ENCODE peak calls at places on chromosome 21, in six cellular contexts. B, Y, W, O, Q and G are unnamed samples.

GRCh38 chr21:42650033-42650370 is 3.4 kb upstream of the PDE9A start:
- DNase-seq in B (no peak), Y (no peak), W (no peak), O (no peak), Q (no peak), G (no peak)

GRCh38 chr21:42384999-42385398 is 10.9 kb downstream of the TMPRSS3 start:
- DNase-seq in B (no peak), Y (no peak), W (no peak), O (no peak), Q (no peak), G (no peak)

GRCh38 chr21:21632926-21633325 is 634.7 kb downstream of the NCAM2 start:
- DNase-seq in B (no peak), Y (no peak), W (no peak), O (no peak), Q (no peak), G (no peak)

GRCh38 chr21:31343680-31344480 is at the start of gene TIAM1:
- DNase-seq in B (peak), Y (peak), W (peak), O (peak), Q (peak), G (peak)

GRCh38 chr21:30818837-30819236 is 5.8 kb upstream of the KRTAP8-1 start:
- DNase-seq in B (no peak), Y (no peak), W (no peak), O (no peak), Q (no peak), G (no peak)

GRCh38 chr21:42009018-42009830 is 936 bp downstream of the ZBTB21 start:
- DNase-seq in B (peak), Y (peak), W (peak), O (peak), Q (peak), G (peak)

GRCh38 chr21:10272216-10272615 is 249.2 kb upstream of the TPTE start:
- DNase-seq in B (no peak), Y (no peak), W (no peak), O (peak), Q (peak), G (peak)

GRCh38 chr21:42618713-42619112 is 34.7 kb upstream of the PDE9A start:
- DNase-seq in B (no peak), Y (no peak), W (no peak), O (no peak), Q (no peak), G (no peak)

GRCh38 chr21:16583567-16583966 is 853.8 kb downstream of the USP25 start:
- DNase-seq in B (no peak), Y (no peak), W (no peak), O (no peak), Q (no peak), G (no peak)

GRCh38 chr21:30962013-30962412 is 76.3 kb downstream of the KRTAP19-8 start:
- DNase-seq in B (no peak), Y (no peak), W (no peak), O (no peak), Q (no peak), G (peak)

GRCh38 chr21:42868196-42868595 is 11.1 kb downstream of the WDR4 start:
- DNase-seq in B (no peak), Y (no peak), W (no peak), O (no peak), Q (no peak), G (no peak)

GRCh38 chr21:30194701-30195299 is 21.1 kb downstream of the CLDN8 start:
- DNase-seq in B (no peak), Y (no peak), W (peak), O (peak), Q (no peak), G (peak)

GRCh38 chr21:27812279-27812678 is 845.4 kb upstream of the ADAMTS5 start:
- DNase-seq in B (no peak), Y (peak), W (no peak), O (peak), Q (no peak), G (no peak)

GRCh38 chr21:29656504-29657227 is 283.1 kb downstream of the GRIK1 start:
- DNase-seq in B (no peak), Y (peak), W (no peak), O (peak), Q (no peak), G (peak)

GRCh38 chr21:40706161-40706560 is 140.8 kb downstream of the DSCAM start:
- DNase-seq in B (no peak), Y (no peak), W (no peak), O (no peak), Q (peak), G (no peak)

GRCh38 chr21:42609806-42610205 is 43.6 kb upstream of the PDE9A start:
- DNase-seq in B (no peak), Y (no peak), W (no peak), O (no peak), Q (no peak), G (no peak)

GRCh38 chr21:27636671-27637070 is 669.8 kb upstream of the ADAMTS5 start:
- DNase-seq in B (no peak), Y (no peak), W (no peak), O (no peak), Q (no peak), G (no peak)

GRCh38 chr21:42654179-42654912 is 925 bp downstream of the PDE9A start:
- DNase-seq in B (peak), Y (no peak), W (peak), O (peak), Q (no peak), G (peak)

GRCh38 chr21:28154121-28154520 is 838.6 kb downstream of the LTN1 start:
- DNase-seq in B (no peak), Y (peak), W (no peak), O (no peak), Q (no peak), G (no peak)

GRCh38 chr21:19256934-19257660 is 853.5 kb upstream of the TMPRSS15 start:
- DNase-seq in B (no peak), Y (no peak), W (no peak), O (no peak), Q (no peak), G (peak)

GRCh38 chr21:37986751-37987399 is 70.6 kb upstream of the KCNJ6 start:
- DNase-seq in B (no peak), Y (no peak), W (no peak), O (no peak), Q (no peak), G (no peak)

GRCh38 chr21:41635874-41636273 is 127.9 kb upstream of the TMPRSS2 start:
- DNase-seq in B (no peak), Y (no peak), W (no peak), O (no peak), Q (no peak), G (no peak)

GRCh38 chr21:21631961-21632360 is 633.8 kb downstream of the NCAM2 start:
- DNase-seq in B (no peak), Y (peak), W (no peak), O (no peak), Q (no peak), G (no peak)

DNA sequence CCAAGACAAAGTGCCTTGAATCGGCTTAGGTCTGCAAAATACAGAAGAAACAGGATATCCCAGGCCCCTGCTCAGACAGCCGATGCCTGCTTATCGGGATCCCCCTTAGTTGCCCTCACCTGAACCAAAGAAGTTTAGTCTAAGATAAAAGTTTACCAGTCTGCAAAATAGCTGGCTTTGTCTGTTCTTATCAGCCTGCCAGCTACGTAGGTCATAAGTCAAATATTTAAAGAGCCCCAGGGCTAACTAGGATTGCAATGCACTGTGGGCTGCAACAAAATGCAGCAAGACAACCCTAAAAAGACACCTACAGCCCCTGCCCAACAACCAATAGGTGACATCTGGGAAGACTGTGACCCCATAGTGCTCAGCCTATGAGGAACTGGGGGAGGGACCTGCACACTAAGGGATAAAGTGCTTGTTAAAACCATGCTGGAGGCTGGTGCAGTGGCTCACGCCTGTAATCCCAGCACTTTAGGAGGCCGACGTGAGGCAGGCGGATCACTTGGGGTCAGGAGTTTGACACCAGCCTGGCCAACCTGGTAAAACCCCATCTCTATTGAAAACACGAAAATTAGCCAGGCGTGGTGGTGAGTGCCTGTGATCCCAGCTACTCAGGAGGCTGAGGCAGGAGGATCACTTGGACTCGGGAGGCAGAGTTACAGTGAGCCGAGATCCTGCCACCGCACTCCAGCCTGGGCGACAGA is 27.4 kb downstream of the LRRC3 start:
- DNase-seq in B (no peak), Y (no peak), W (no peak), O (no peak), Q (peak), G (peak)
- H3K27ac ChIP-seq in B (no peak), Y (no peak), W (no peak), O (no peak), Q (no peak), G (no peak)

GRCh38 chr21:34078915-34079314 is 5.5 kb downstream of the MRPS6 start:
- DNase-seq in B (no peak), Y (no peak), W (no peak), O (no peak), Q (no peak), G (no peak)
- H3K4me3 ChIP-seq in B (no peak), Y (no peak), W (no peak), O (peak), Q (no peak), G (no peak)

DNA sequence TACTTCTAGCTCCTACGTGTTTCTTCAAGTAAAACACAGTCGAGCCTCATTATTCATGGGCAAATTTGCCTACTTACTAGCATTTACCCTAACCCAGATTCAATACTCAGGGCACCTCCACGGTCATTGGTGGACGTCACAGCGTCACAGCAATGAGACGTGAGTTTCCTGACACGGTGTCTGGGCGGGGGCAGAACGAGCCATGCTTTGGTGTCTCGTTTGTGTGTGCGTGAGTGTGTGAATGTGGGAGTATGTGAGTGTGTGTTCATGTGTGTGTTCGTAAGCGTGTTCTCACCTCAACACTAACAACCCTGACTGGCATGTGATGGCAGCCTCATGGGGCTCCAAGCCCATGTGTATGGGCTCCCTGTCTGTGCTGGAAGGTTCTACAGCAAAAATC is 17.5 kb upstream of the COL18A1 start:
- DNase-seq in B (no peak), Y (no peak), W (no peak), O (peak), Q (no peak), G (no peak)
- H2AK5ac ChIP-seq in B (no peak), Y (peak), W (no peak), O (peak), Q (no peak), G (no peak)

DNA sequence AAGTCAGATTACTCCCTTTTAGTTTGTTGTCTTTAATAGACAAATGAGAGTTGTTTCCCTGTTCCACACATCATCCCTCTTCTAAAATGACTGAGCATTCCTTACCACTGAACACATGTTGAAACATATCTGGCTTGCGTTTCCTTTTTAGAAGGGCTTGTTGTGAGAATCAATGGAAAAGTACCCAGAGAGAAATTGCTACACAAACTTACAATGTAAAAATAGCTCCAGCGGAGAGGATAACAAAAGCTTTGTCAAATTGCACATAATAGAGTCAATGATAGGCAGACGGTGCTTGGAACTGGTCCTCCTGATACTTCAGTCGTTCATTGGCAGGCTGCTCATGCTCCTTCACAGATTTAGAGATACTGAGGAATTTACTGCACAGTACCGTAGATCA is 123.9 kb downstream of the CYYR1 start:
- DNase-seq in B (no peak), Y (peak), W (no peak), O (peak), Q (no peak), G (no peak)
- H3K27ac ChIP-seq in B (no peak), Y (no peak), W (no peak), O (peak), Q (peak), G (no peak)

DNA sequence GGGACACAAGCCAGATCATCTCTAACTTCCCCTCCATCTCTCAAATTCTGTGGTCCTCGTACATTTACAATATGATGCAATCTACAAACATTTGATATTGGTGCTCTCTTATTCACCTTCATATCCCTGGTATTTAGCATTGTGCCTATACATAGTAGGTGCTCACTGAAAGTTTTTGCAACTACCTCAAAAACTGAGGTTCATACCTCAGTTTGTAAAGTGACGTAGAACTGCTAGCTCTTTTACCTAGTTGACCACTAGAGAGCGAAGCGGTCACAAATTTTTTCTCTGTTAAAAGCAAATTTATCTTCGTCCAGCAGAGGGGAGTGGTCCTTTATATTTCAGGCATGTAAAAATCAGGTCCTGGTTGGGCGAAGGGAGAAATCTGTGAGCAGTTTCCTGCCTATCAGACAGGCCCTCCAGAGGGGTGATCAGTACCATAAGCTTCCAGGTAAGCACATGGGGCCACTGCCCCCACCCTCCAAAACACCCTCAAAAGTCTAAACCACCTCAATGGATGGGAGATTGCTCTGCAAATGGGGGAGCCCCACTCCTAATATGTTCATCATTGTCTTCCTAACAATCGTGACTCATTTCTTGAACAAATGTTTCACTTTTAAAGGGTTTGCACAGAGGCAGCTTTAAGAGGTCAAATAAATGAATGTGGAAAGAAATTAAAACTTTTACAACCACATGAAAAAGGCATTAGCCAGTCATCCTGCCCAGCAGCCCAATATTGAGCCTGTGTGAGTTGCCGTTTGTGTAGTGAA is 10.6 kb upstream of the HLCS start:
- DNase-seq in B (peak), Y (peak), W (peak), O (peak), Q (peak), G (peak)
- H3K4me3 ChIP-seq in B (no peak), Y (no peak), W (no peak), O (peak), Q (no peak), G (no peak)

GRCh38 chr21:39536835-39537234 is 75.9 kb upstream of the B3GALT5 start:
- DNase-seq in B (no peak), Y (no peak), W (no peak), O (no peak), Q (no peak), G (no peak)
- H2AK5ac ChIP-seq in B (peak), Y (no peak), W (no peak), O (no peak), Q (no peak), G (no peak)

GRCh38 chr21:18147678-18148077 is 97.0 kb upstream of the CHODL start:
- DNase-seq in B (no peak), Y (no peak), W (no peak), O (peak), Q (no peak), G (no peak)
- H3K27ac ChIP-seq in B (no peak), Y (no peak), W (no peak), O (no peak), Q (no peak), G (no peak)

GRCh38 chr21:33020558-33021100 is 5.1 kb upstream of the OLIG2 start:
- DNase-seq in B (peak), Y (no peak), W (no peak), O (no peak), Q (no peak), G (no peak)

GRCh38 chr21:33022828-33023573 is 2.7 kb upstream of the OLIG2 start:
- DNase-seq in B (peak), Y (no peak), W (no peak), O (no peak), Q (no peak), G (no peak)

GRCh38 chr21:33022489-33022827 is 3.3 kb upstream of the OLIG2 start:
- DNase-seq in B (no peak), Y (no peak), W (no peak), O (no peak), Q (no peak), G (no peak)

GRCh38 chr21:33021150-33021549 is 4.6 kb upstream of the OLIG2 start:
- DNase-seq in B (no peak), Y (no peak), W (no peak), O (no peak), Q (no peak), G (no peak)

GRCh38 chr21:33021667-33022066 is 4.1 kb upstream of the OLIG2 start:
- DNase-seq in B (peak), Y (no peak), W (no peak), O (no peak), Q (no peak), G (no peak)
- H3K4me3 ChIP-seq in B (no peak), Y (no peak), W (no peak), O (no peak), Q (no peak), G (no peak)